ENCODE peak calls at places on chromosome 11, in four cellular contexts. H is CD4-positive, alpha-beta T cell; D is astrocyte; R is GM12891. A is an unnamed sample.

GRCh38 chr11:57276857-57277505 is 39.9 kb upstream of the APLNR start:
- DNase-seq in H (no peak), D (no peak), R (no peak), A (peak)

GRCh38 chr11:101866619-101867491 is 48.0 kb upstream of the CEP126 start:
- DNase-seq in H (no peak), D (peak), R (no peak), A (peak)

GRCh38 chr11:118002541-118003019 is 16.4 kb downstream of the IL10RA start:
- DNase-seq in H (no peak), D (no peak), R (no peak), A (no peak)

GRCh38 chr11:34605481-34606325 is 15.2 kb upstream of the EHF start:
- DNase-seq in H (no peak), D (no peak), R (no peak), A (no peak)

GRCh38 chr11:126307706-126308105 is 3.8 kb downstream of the DCPS start:
- DNase-seq in H (no peak), D (peak), R (no peak), A (peak)

GRCh38 chr11:74870485-74870884 is 78.4 kb downstream of the XRRA1 start:
- DNase-seq in H (no peak), D (peak), R (peak), A (peak)

GRCh38 chr11:18704045-18704645 is 5.6 kb downstream of the TMEM86A start:
- DNase-seq in H (no peak), D (no peak), R (no peak), A (no peak)

GRCh38 chr11:79242616-79243015 is 198.2 kb downstream of the TENM4 start:
- DNase-seq in H (no peak), D (no peak), R (no peak), A (peak)

GRCh38 chr11:113526521-113526920 is 51.3 kb upstream of the DRD2 start:
- DNase-seq in H (no peak), D (no peak), R (no peak), A (no peak)